ENCODE peak calls at places on chromosomes 13 and 19, in nine cellular contexts. One of them, this sample, is unnamed.

GRCh38 chr19:18118420-18119242 is 21.1 kb downstream of the MAST3 start:
- DNase-seq in testis: peak
- DNase-seq in SK-N-SH: no peak
- DNase-seq in GM10248: no peak
- DNase-seq in heart left ventricle: no peak
- DNase-seq in choroid plexus epithelial cell: peak
- DNase-seq in DND-41: no peak
- DNase-seq in fibroblast of villous mesenchyme: no peak
- DNase-seq in A549: no peak
- DNase-seq in this sample: no peak

GRCh38 chr19:51799311-51799997 is 4.5 kb downstream of the FPR3 start:
- DNase-seq in GM10248: no peak
- DNase-seq in fibroblast of villous mesenchyme: peak
- DNase-seq in testis: peak
- DNase-seq in choroid plexus epithelial cell: peak
- DNase-seq in A549: peak
- DNase-seq in heart left ventricle: peak
- DNase-seq in DND-41: no peak
- DNase-seq in SK-N-SH: peak
- DNase-seq in this sample: no peak

GRCh38 chr19:16420781-16421386 is 50.9 kb downstream of the EPS15L1 start:
- DNase-seq in testis: no peak
- DNase-seq in DND-41: no peak
- DNase-seq in choroid plexus epithelial cell: no peak
- DNase-seq in A549: no peak
- DNase-seq in SK-N-SH: peak
- DNase-seq in GM10248: no peak
- DNase-seq in fibroblast of villous mesenchyme: peak
- DNase-seq in heart left ventricle: peak
- DNase-seq in this sample: no peak

GRCh38 chr13:113836917-113837553 is 26.8 kb downstream of the GAS6 start:
- DNase-seq in heart left ventricle: peak
- DNase-seq in DND-41: no peak
- DNase-seq in A549: peak
- DNase-seq in choroid plexus epithelial cell: peak
- DNase-seq in GM10248: no peak
- DNase-seq in fibroblast of villous mesenchyme: peak
- DNase-seq in testis: peak
- DNase-seq in SK-N-SH: peak
- DNase-seq in this sample: no peak

GRCh38 chr19:5038631-5039271 is 69.8 kb downstream of the KDM4B start:
- DNase-seq in GM10248: no peak
- DNase-seq in fibroblast of villous mesenchyme: no peak
- DNase-seq in SK-N-SH: peak
- DNase-seq in choroid plexus epithelial cell: peak
- DNase-seq in A549: peak
- DNase-seq in heart left ventricle: no peak
- DNase-seq in DND-41: peak
- DNase-seq in testis: no peak
- DNase-seq in this sample: no peak

GRCh38 chr19:55206664-55207500 is 2.4 kb downstream of the PTPRH start:
- DNase-seq in A549: peak
- DNase-seq in DND-41: peak
- DNase-seq in choroid plexus epithelial cell: peak
- DNase-seq in heart left ventricle: peak
- DNase-seq in SK-N-SH: peak
- DNase-seq in GM10248: peak
- DNase-seq in fibroblast of villous mesenchyme: peak
- DNase-seq in testis: peak
- DNase-seq in this sample: no peak

GRCh38 chr19:48154003-48154402 is 16.1 kb downstream of the LIG1 start:
- DNase-seq in heart left ventricle: no peak
- DNase-seq in A549: no peak
- DNase-seq in GM10248: no peak
- DNase-seq in fibroblast of villous mesenchyme: no peak
- DNase-seq in SK-N-SH: no peak
- DNase-seq in choroid plexus epithelial cell: peak
- DNase-seq in DND-41: no peak
- DNase-seq in testis: no peak
- DNase-seq in this sample: no peak

GRCh38 chr13:98142427-98143156 is at the start of gene FARP1:
- DNase-seq in DND-41: no peak
- DNase-seq in heart left ventricle: peak
- DNase-seq in choroid plexus epithelial cell: peak
- DNase-seq in SK-N-SH: peak
- DNase-seq in A549: peak
- DNase-seq in testis: peak
- DNase-seq in fibroblast of villous mesenchyme: peak
- DNase-seq in GM10248: peak
- DNase-seq in this sample: peak

GRCh38 chr19:22545751-22546150 is 88.4 kb upstream of the ZNF492 start:
- DNase-seq in choroid plexus epithelial cell: peak
- DNase-seq in heart left ventricle: no peak
- DNase-seq in fibroblast of villous mesenchyme: no peak
- DNase-seq in GM10248: peak
- DNase-seq in DND-41: peak
- DNase-seq in testis: peak
- DNase-seq in A549: peak
- DNase-seq in SK-N-SH: peak
- DNase-seq in this sample: no peak
- TF ChIP-seq CTCF in choroid plexus epithelial cell: peak
- TF ChIP-seq CTCF in heart left ventricle: peak
- TF ChIP-seq CTCF in fibroblast of villous mesenchyme: peak
- TF ChIP-seq CTCF in GM10248: peak
- TF ChIP-seq CTCF in DND-41: peak
- TF ChIP-seq CTCF in testis: peak
- TF ChIP-seq CTCF in A549: no peak
- TF ChIP-seq CTCF in SK-N-SH: peak
- TF ChIP-seq CTCF in this sample: peak

DNA sequence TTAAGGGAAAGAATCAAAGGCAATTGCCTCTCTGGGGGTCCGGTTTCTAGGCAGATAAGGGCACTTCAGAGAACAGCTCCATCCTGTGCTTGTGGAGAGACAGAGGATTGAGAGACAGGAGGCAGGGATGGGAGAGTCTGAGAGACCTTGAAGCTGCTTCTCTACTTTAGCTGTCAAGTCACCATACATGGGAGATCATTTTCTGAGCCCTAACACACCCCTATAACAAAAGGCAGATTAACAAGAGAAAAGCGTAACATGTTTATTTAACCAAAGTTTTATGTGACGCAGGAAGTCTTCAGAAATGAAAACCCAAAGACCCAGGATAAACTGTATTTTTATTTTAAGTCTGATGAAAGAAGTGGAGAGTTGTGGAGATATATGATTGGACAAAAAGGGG is 48.4 kb downstream of the CBY2 start:
- DNase-seq in fibroblast of villous mesenchyme: no peak
- DNase-seq in A549: no peak
- DNase-seq in DND-41: no peak
- DNase-seq in GM10248: no peak
- DNase-seq in choroid plexus epithelial cell: no peak
- DNase-seq in heart left ventricle: no peak
- DNase-seq in SK-N-SH: no peak
- DNase-seq in testis: no peak
- DNase-seq in this sample: no peak
- TF ChIP-seq CTCF in fibroblast of villous mesenchyme: no peak
- TF ChIP-seq CTCF in A549: no peak
- TF ChIP-seq CTCF in DND-41: no peak
- TF ChIP-seq CTCF in GM10248: no peak
- TF ChIP-seq CTCF in choroid plexus epithelial cell: no peak
- TF ChIP-seq CTCF in heart left ventricle: no peak
- TF ChIP-seq CTCF in SK-N-SH: no peak
- TF ChIP-seq CTCF in testis: no peak
- TF ChIP-seq CTCF in this sample: no peak

DNA sequence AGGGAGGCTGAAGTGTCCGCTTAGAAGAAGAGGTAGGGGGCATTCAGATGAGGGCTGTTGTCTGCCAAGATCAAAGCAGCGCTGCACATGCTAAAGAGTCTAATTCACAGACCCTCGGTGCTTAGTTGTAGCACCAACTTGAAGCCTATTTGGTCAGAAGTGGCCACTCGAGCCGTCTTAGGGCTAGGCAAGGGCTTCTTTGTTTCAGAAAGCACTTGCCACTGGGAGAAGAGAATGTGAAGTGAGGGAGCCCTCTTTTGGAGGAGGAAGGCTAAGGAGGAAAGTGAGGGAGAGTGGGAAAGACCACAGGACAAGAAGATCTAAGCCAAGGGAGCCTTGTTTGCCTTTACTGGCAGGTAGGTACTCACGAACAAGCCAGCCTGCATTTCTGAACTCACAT is 313.4 kb upstream of the TMTC4 start:
- DNase-seq in choroid plexus epithelial cell: peak
- DNase-seq in fibroblast of villous mesenchyme: peak
- DNase-seq in GM10248: no peak
- DNase-seq in heart left ventricle: no peak
- DNase-seq in testis: no peak
- DNase-seq in A549: peak
- DNase-seq in SK-N-SH: no peak
- DNase-seq in DND-41: no peak
- DNase-seq in this sample: no peak
- TF ChIP-seq CTCF in choroid plexus epithelial cell: peak
- TF ChIP-seq CTCF in fibroblast of villous mesenchyme: peak
- TF ChIP-seq CTCF in GM10248: no peak
- TF ChIP-seq CTCF in heart left ventricle: no peak
- TF ChIP-seq CTCF in testis: no peak
- TF ChIP-seq CTCF in A549: no peak
- TF ChIP-seq CTCF in SK-N-SH: peak
- TF ChIP-seq CTCF in DND-41: no peak
- TF ChIP-seq CTCF in this sample: no peak

DNA sequence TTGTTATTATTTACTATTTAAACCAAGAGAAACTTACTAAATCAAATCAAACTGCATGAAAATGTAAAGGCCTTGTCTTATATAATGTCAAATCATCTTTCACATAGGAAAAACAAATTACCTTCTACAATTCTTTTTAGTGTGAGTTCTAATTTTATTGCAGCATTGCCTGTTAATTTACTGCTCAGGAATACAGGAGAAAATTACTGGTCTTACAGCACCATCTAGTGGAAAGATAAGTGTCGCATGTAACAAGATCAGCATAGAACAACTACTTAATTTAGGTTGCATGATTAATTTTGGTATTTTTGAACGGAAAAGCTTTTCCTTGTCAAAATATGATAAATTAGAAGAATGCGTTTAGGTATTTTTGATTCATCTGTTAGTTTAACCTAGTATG is 502.7 kb downstream of the UQCRFS1 start:
- DNase-seq in testis: no peak
- DNase-seq in DND-41: no peak
- DNase-seq in GM10248: no peak
- DNase-seq in heart left ventricle: no peak
- DNase-seq in choroid plexus epithelial cell: peak
- DNase-seq in fibroblast of villous mesenchyme: peak
- DNase-seq in A549: peak
- DNase-seq in SK-N-SH: peak
- DNase-seq in this sample: no peak
- TF ChIP-seq CTCF in testis: peak
- TF ChIP-seq CTCF in DND-41: peak
- TF ChIP-seq CTCF in GM10248: peak
- TF ChIP-seq CTCF in heart left ventricle: peak
- TF ChIP-seq CTCF in choroid plexus epithelial cell: peak
- TF ChIP-seq CTCF in fibroblast of villous mesenchyme: peak
- TF ChIP-seq CTCF in A549: peak
- TF ChIP-seq CTCF in SK-N-SH: peak
- TF ChIP-seq CTCF in this sample: peak

GRCh38 chr19:39474139-39474620 is 6.5 kb upstream of the TIMM50 start:
- DNase-seq in choroid plexus epithelial cell: peak
- DNase-seq in DND-41: peak
- DNase-seq in heart left ventricle: peak
- DNase-seq in testis: peak
- DNase-seq in SK-N-SH: peak
- DNase-seq in fibroblast of villous mesenchyme: peak
- DNase-seq in GM10248: peak
- DNase-seq in A549: peak
- DNase-seq in this sample: peak
- TF ChIP-seq CTCF in choroid plexus epithelial cell: peak
- TF ChIP-seq CTCF in DND-41: peak
- TF ChIP-seq CTCF in heart left ventricle: peak
- TF ChIP-seq CTCF in testis: peak
- TF ChIP-seq CTCF in SK-N-SH: peak
- TF ChIP-seq CTCF in fibroblast of villous mesenchyme: peak
- TF ChIP-seq CTCF in GM10248: peak
- TF ChIP-seq CTCF in A549: peak
- TF ChIP-seq CTCF in this sample: peak

GRCh38 chr19:33771308-33772101 is 25.2 kb upstream of the KCTD15 start:
- DNase-seq in A549: peak
- DNase-seq in testis: peak
- DNase-seq in heart left ventricle: peak
- DNase-seq in fibroblast of villous mesenchyme: peak
- DNase-seq in choroid plexus epithelial cell: peak
- DNase-seq in DND-41: peak
- DNase-seq in SK-N-SH: peak
- DNase-seq in GM10248: peak
- DNase-seq in this sample: peak
- TF ChIP-seq CTCF in A549: peak
- TF ChIP-seq CTCF in testis: peak
- TF ChIP-seq CTCF in heart left ventricle: peak
- TF ChIP-seq CTCF in fibroblast of villous mesenchyme: peak
- TF ChIP-seq CTCF in choroid plexus epithelial cell: peak
- TF ChIP-seq CTCF in DND-41: peak
- TF ChIP-seq CTCF in SK-N-SH: peak
- TF ChIP-seq CTCF in GM10248: peak
- TF ChIP-seq CTCF in this sample: peak

DNA sequence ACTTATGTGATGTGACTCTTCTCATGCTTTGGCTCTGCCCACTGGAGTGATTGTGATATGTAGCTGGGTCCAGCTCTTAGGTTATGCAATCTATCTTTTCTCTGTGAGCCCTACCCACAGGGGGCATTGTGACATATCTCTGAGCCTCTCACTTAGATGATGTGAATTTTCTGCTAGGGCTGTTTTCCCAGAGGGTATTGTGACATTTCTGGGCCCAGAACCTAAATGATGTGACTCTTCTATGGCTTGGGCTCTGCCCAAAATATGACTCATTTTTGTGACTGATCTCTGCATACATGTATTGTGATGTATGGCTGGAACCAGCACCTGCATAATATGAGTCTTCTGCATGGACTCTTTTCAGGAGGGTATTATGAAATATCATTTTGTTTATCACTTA is 12.3 kb upstream of the ZNF254 start:
- DNase-seq in SK-N-SH: no peak
- DNase-seq in A549: no peak
- DNase-seq in fibroblast of villous mesenchyme: peak
- DNase-seq in choroid plexus epithelial cell: peak
- DNase-seq in GM10248: no peak
- DNase-seq in heart left ventricle: no peak
- DNase-seq in DND-41: no peak
- DNase-seq in testis: no peak
- DNase-seq in this sample: no peak
- TF ChIP-seq CTCF in SK-N-SH: no peak
- TF ChIP-seq CTCF in A549: no peak
- TF ChIP-seq CTCF in fibroblast of villous mesenchyme: no peak
- TF ChIP-seq CTCF in choroid plexus epithelial cell: no peak
- TF ChIP-seq CTCF in GM10248: no peak
- TF ChIP-seq CTCF in heart left ventricle: no peak
- TF ChIP-seq CTCF in DND-41: no peak
- TF ChIP-seq CTCF in testis: no peak
- TF ChIP-seq CTCF in this sample: no peak